ENCODE peak calls at places on chromosomes 2 and 18, in four cellular contexts. P is hepatocyte, Z is GM23248, K is HCT116. U is an unnamed sample.

GRCh38 chr2:15480552-15480951 is 80.6 kb downstream of the NBAS start:
- DNase-seq in Z (no peak), K (no peak), P (no peak), U (no peak)

GRCh38 chr2:158773121-158773520 is 22.0 kb upstream of the DAPL1 start:
- DNase-seq in Z (peak), K (no peak), P (no peak), U (no peak)

GRCh38 chr2:85914916-85915315 is 26.1 kb upstream of the ST3GAL5 start:
- DNase-seq in Z (no peak), K (no peak), P (no peak), U (no peak)

GRCh38 chr2:151544449-151544848 is 134.7 kb downstream of the RIF1 start:
- DNase-seq in P (no peak), Z (peak), K (no peak), U (no peak)

GRCh38 chr2:101823347-101823791 is 125.9 kb downstream of the MAP4K4 start:
- DNase-seq in P (peak), K (peak), Z (peak), U (peak)

GRCh38 chr2:55923091-55923977 is at the start of gene EFEMP1:
- DNase-seq in K (no peak), Z (peak), P (peak), U (no peak)

GRCh38 chr2:231008131-231008530 is 12.2 kb downstream of the SPATA3 start:
- DNase-seq in Z (no peak), P (no peak), K (no peak), U (no peak)

GRCh38 chr18:10040287-10041011 is 126.6 kb downstream of the VAPA start:
- DNase-seq in K (no peak), Z (no peak), P (peak), U (no peak)

GRCh38 chr2:186129767-186130581 is 356.1 kb upstream of the ZC3H15 start:
- DNase-seq in K (peak), P (no peak), Z (peak), U (no peak)

GRCh38 chr2:218981390-218982311 is 3.3 kb downstream of the FEV start:
- DNase-seq in Z (peak), K (no peak), P (peak), U (no peak)

GRCh38 chr2:10357770-10358169 is 55.1 kb downstream of the HPCAL1 start:
- DNase-seq in K (no peak), Z (no peak), P (no peak), U (no peak)

GRCh38 chr2:1972428-1972827 is 228.1 kb upstream of the PXDN start:
- DNase-seq in Z (peak), K (no peak), P (peak), U (no peak)

GRCh38 chr18:43917487-43917886 is 640.2 kb upstream of the SYT4 start:
- DNase-seq in Z (no peak), P (no peak), K (no peak), U (no peak)

GRCh38 chr2:226115832-226116200 is 683.8 kb downstream of the IRS1 start:
- DNase-seq in P (no peak), K (no peak), Z (peak), U (no peak)

GRCh38 chr2:44237221-44237620 is 38.1 kb upstream of the SLC3A1 start:
- DNase-seq in Z (no peak), P (no peak), K (no peak), U (no peak)

GRCh38 chr18:73245345-73245744 is 377.6 kb upstream of the NETO1 start:
- DNase-seq in Z (no peak), P (no peak), K (no peak), U (no peak)

GRCh38 chr2:71477231-71477681 is 23.9 kb downstream of the DYSF start:
- DNase-seq in K (no peak), Z (peak), P (no peak), U (no peak)

GRCh38 chr2:215290980-215291599 is 20.8 kb upstream of the ATIC start:
- DNase-seq in K (no peak), P (no peak), Z (no peak), U (no peak)

GRCh38 chr2:145751634-145752033 is 1231.7 kb upstream of the ZEB2 start:
- DNase-seq in Z (peak), P (no peak), K (no peak), U (no peak)

GRCh38 chr18:10022365-10022764 is 108.5 kb downstream of the VAPA start:
- DNase-seq in K (no peak), Z (no peak), P (no peak), U (no peak)

GRCh38 chr2:63078852-63079606 is 28.4 kb downstream of the OTX1 start:
- DNase-seq in K (peak), Z (peak), P (no peak), U (peak)

GRCh38 chr2:7567646-7568045 is 650.4 kb downstream of the RNF144A start:
- DNase-seq in Z (no peak), K (no peak), P (no peak), U (no peak)

GRCh38 chr2:53787255-53787910 is 539 bp downstream of the ERLEC1 start:
- DNase-seq in K (no peak), Z (peak), P (peak), U (no peak)
- TF ChIP-seq EZH2 in K (no peak), Z (no peak), P (no peak), U (no peak)

DNA sequence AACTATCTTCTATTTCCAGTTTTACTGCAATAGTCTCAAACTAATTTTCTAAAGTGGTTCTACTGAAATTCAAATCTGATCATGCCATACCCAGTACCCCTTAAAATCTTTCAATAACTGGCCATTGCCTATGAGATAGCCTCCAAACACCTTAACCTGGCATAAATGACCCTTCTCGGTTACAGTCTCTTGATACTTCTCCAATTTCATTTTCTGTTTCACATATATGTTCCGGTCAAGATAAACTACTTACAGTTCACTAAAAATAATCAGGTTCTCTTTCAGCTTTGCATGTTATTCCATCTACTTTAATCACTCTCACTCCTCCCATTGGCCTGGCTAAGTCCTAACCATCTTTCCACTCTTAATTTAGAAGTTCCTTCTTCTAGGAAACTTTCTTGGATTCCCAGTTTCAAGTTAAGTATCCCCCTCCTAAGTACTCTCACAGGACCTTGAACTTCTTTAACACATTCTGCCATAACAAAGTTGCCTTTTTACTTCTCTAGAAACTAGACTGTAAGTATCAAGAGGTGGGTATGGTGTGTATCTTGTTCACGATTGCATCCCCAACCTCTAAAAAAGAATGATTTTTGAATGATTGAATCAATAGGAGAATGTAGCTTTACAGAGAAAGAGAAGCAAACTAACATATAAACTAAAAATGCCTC is 110.2 kb upstream of the RBBP8 start:
- DNase-seq in K (no peak), P (no peak), Z (no peak), U (no peak)
- TF ChIP-seq EZH2 in K (no peak), P (no peak), Z (no peak), U (no peak)

GRCh38 chr2:208057108-208057507 is 31.8 kb upstream of the PLEKHM3 start:
- DNase-seq in Z (no peak), P (no peak), K (no peak), U (no peak)
- TF ChIP-seq EZH2 in Z (no peak), P (no peak), K (no peak), U (no peak)

DNA sequence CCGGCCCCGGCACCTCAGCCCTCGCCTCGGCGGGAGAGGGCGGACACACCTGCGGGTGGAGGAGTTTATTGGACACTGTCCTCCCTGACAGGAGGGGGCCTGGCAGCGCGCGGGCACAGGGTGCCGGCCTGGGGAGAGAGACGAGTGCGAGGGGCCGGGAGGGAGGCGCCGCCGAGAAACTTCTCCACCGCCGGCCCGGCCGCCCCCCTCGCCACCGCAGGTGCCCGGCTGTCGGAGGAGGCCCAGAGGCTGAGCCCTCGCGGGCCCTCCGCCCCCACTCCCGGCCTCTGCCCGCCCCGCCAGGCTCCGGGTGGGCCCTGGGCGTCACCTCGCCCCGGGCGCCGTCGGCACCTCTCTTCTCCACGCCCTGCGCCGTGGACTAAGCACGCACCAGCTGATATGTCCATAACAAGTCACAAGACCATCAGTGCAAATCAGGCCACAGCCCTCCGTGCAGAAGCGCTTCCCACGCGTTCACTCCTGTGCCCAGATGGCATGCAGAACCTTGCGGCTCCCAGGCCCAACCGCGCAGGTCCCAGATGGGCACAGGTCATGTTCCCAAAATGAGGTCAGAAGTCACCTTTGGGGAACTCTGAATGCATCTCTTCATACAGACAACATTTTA is 311.2 kb downstream of the CELF4 start:
- DNase-seq in K (no peak), P (peak), Z (peak), U (peak)
- TF ChIP-seq EZH2 in K (no peak), P (no peak), Z (no peak), U (no peak)

DNA sequence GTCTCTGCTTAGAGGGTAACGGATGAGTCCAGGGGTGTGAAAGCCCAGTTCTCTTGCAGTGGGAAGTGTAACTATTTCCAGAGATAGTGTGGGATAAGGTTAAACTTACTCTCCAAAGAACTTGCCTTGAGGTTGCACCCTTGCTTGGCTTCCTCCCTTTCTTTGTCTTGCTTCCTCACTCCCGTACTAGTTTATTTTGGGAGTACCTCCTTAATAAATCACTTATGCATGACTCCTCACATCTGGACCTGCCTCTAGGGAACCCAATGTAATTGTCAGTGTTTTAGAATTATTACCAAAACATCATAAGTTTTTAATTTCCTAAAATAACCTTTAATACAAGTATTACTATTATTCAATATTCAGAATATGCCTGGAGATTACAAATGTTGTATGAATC is 35.2 kb downstream of the CPO start:
- DNase-seq in P (no peak), Z (no peak), K (no peak), U (no peak)
- TF ChIP-seq EZH2 in P (no peak), Z (no peak), K (no peak), U (no peak)

GRCh38 chr2:27261241-27261925 is 1.5 kb downstream of the SLC30A3 start:
- DNase-seq in P (no peak), Z (no peak), K (no peak), U (no peak)

GRCh38 chr2:27261926-27262298 is 935 bp downstream of the SLC30A3 start:
- DNase-seq in P (no peak), Z (no peak), K (no peak), U (no peak)

GRCh38 chr2:27263287-27264252 is 723 bp upstream of the SLC30A3 start:
- DNase-seq in P (no peak), K (no peak), Z (no peak), U (no peak)

GRCh38 chr2:27264253-27264752 is 1.5 kb upstream of the SLC30A3 start:
- DNase-seq in P (peak), K (no peak), Z (no peak), U (no peak)

DNA sequence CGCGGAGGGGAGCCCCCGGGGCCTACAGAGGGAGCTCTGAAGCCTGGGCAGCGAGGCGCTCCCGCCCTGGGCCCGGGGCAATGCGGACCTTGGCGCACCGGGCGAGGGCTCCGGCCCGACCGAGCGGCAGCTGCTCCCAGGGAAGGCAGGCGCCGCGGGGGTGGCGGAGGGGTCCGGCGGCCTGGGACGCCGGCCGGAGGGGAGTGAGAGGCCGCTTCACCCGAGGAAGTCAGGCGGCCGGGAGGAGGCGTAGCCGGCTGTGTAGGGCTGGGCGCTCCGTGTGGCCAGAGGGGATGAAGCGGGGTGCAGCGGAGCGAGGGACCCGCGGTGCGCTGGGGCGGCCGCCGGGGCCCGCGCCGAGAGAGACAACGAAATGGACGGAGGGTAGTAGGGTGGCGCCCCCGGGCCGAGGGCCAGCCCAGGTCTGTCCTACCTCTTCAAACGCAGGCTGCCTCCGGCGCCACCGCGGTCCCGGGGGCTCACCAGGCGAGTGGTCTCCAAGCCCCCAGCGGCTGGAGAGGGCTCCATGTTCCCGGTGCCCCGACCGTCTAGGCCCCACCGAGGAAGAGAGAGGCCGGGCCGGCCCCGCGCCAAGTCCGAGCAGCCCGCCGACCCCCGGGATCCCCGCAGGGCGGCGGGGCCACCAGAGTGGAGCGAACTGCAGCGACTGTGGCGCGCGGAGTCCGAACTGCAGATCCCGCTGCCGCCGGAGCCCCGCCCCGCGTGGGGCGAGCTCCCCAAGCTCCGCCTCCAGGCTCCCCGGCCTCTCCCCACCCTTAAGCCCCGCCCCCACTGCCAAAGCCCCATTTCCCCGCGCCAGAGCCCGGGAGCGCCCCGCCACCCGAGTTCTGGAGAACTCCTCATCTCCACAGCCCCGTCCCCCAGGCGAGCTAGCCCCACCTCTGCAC is at the start of gene SLC30A3:
- DNase-seq in Z (peak), P (peak), K (peak), U (peak)
- TF ChIP-seq EZH2 in Z (peak), P (peak), K (no peak), U (no peak)

GRCh38 chr2:229714080-229714735 is at the start of gene DNER:
- DNase-seq in Z (peak), K (no peak), P (peak), U (peak)
- TF ChIP-seq EZH2 in Z (no peak), K (no peak), P (peak), U (no peak)

DNA sequence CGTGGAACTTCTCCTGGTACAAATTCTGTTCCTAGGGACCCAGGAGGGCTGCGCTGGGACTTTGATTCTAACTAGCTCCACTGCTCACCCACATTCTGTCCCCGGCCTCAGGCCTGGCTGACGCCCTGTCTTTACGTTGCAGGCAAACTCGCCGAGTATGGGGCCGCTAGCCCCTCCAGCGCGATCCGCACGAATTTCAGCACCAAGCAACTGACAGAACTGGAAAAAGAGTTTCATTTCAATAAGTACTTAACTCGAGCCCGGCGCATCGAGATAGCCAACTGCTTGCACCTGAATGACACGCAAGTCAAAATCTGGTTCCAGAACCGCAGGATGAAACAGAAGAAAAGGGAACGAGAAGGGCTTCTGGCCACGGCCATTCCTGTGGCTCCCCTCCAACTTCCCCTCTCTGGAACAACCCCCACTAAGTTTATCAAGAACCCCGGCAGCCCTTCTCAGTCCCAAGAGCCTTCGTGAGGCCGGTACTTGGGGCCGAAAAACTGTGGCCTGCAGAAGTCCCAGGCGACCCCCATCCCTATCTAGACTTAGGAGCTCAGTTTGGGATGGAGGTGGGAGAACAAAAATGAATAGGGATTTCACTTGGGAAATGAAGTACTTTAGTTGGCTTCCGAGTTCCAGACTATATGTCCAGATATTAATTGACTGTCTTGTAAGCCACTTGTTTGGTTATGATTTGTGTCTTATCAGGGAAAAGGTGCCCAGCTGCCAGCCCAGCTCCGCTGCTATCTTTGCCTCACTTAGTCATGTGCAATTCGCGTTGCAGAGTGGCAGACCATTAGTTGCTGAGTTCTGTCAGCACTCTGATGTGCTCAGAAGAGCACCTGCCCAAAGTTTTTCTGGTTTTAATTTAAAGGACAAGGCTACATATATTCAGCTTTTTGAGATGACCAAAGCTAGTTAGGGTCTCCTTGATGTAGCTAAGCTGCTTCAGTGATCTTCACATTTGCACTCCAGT is 1.5 kb downstream of the HOXD1 start:
- DNase-seq in K (no peak), Z (no peak), P (no peak), U (no peak)
- TF ChIP-seq EZH2 in K (no peak), Z (no peak), P (peak), U (no peak)

DNA sequence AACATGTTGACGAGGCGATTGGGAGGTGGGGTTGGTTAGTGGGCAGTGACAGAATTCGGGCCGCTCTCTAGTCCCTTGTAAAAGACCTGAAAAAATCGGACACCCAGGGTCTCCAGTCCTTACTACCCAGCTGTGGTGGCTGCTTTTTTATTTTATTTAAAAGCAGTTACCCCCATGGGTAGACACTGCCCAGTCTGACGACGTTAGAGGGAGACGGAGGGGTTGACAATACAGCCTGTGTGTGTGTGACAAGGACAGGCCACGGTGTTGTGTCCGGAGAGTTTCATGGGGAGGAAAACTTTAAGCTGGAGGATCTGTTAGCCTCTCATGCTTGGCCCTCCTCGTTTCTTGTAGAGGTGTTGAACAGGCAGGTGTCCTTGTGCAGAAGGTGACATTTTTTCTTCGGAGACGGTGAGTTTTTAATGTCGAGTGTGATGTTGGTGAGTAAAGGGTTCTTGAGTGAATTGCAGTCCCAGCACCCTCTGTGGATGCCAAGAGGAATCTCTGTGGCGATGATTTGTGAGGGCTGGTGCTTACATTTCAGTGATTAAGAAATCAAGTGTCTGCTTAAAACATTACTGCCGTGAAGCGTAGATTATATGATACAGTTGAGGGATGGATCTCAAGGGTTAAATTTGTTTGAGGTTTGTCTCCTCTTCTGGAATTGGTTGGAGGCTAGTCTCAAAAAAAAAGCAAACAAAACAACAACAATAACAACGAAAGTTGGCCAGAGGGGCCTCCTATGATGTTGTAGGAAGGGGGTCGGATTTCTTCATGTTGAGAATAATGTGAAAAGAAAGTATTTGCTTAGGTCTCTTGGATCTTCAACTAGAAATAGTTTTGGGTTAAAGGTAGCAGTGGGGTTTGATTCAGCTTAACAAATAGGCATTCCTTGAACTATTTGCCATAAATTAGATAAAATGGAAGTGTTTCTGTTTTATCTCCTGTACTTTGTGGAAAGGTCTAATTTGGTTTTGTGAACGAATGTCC is 1.5 kb downstream of the NCOA1 start:
- DNase-seq in P (peak), K (no peak), Z (peak), U (peak)
- TF ChIP-seq EZH2 in P (no peak), K (no peak), Z (no peak), U (no peak)

GRCh38 chr2:236166157-236166780 is 1.9 kb downstream of the GBX2 start:
- DNase-seq in Z (peak), P (no peak), K (no peak), U (no peak)
- TF ChIP-seq EZH2 in Z (peak), P (peak), K (no peak), U (no peak)

U was measured in K562.